ENCODE peak calls at places on chromosomes 16 and 17, in four cellular contexts. N, L, Z and X are unnamed samples.

GRCh38 chr16:76946879-76947278 is 244.1 kb upstream of the MON1B start:
- DNase-seq in Z (peak; percentile 4), L (peak; percentile 16), N (peak; percentile 75), X (no peak)

GRCh38 chr16:16073884-16074781 is 124.7 kb downstream of the ABCC1 start:
- DNase-seq in Z (no peak), L (no peak), N (no peak), X (peak; percentile 90)

GRCh38 chr17:78650093-78650715 is 73.0 kb upstream of the DNAH17 start:
- DNase-seq in N (no peak), Z (no peak), L (no peak), X (no peak)

GRCh38 chr17:80354381-80354780 is 60.6 kb upstream of the ENDOV start:
- DNase-seq in N (no peak), Z (no peak), L (no peak), X (no peak)

GRCh38 chr17:5361426-5361825 is 58.0 kb downstream of the NUP88 start:
- DNase-seq in Z (no peak), N (no peak), L (no peak), X (no peak)

GRCh38 chr17:47957591-47958490 is at the start of gene PRR15L:
- DNase-seq in L (no peak), Z (no peak), N (no peak), X (no peak)

GRCh38 chr17:79970576-79971068 is 65.0 kb downstream of the TBC1D16 start:
- DNase-seq in L (no peak), Z (no peak), N (no peak), X (no peak)

GRCh38 chr17:61756561-61756960 is 106.8 kb downstream of the BRIP1 start:
- DNase-seq in L (no peak), N (no peak), Z (no peak), X (no peak)

GRCh38 chr17:4944163-4944553 is 4.1 kb downstream of the RNF167 start:
- DNase-seq in Z (no peak), L (no peak), N (no peak), X (no peak)

GRCh38 chr16:24273511-24273910 is 17.4 kb downstream of the CACNG3 start:
- DNase-seq in N (peak; percentile 45), Z (no peak), L (no peak), X (no peak)

GRCh38 chr17:70582777-70583176 is 413.4 kb downstream of the KCNJ2 start:
- DNase-seq in Z (no peak), N (no peak), L (no peak), X (no peak)

DNA sequence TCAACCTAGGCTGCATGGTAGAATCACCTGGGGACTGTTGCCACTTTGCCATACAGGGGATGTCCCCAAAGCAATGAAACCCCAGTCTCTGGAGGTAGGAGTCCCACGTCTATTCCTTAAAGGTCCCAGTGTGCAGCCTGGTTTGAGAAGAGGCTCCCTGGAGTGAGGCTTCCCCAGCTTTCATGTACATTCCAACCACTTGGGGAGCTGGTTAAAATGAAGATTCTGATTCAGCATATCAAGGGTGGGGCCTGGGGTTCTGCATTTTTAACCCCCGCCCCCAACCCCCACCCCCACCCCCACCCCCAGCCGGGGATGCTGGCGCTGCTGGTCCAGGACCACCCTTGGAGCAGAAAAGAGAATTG is 241.2 kb downstream of the FOXL1 start:
- DNase-seq in Z (no peak), L (no peak), N (no peak), X (no peak)
- TF ChIP-seq CTCF in Z (no peak), L (no peak), N (no peak), X (peak; percentile 29)

DNA sequence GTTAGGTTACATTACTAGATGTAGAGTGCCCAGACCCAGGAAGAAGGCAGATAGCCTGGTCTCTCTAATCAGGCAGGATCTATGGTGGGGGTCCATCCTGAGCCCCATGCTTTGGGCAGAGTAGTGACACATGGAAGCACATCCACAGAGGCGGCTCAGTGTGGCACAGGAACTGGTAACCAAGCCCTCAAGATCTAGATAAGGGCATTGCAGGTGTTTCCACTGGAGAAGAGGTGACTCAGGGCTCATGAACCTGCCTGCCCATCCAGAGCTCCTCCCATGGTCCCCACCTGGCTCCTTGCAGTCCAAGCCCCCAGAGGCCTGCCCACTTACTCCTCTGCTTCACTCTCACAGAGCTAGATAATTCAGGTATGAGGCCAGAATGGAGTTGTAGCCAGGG is 62.0 kb upstream of the TMEM132E start:
- DNase-seq in Z (no peak), L (no peak), N (no peak), X (no peak)
- TF ChIP-seq CTCF in Z (no peak), L (no peak), N (no peak), X (no peak)

GRCh38 chr16:30659507-30660423 is 1.5 kb downstream of the FBRS start:
- DNase-seq in L (peak; percentile 45), Z (no peak), N (peak; percentile 12), X (no peak)
- TF ChIP-seq CTCF in L (no peak), Z (no peak), N (peak; percentile 6), X (no peak)

DNA sequence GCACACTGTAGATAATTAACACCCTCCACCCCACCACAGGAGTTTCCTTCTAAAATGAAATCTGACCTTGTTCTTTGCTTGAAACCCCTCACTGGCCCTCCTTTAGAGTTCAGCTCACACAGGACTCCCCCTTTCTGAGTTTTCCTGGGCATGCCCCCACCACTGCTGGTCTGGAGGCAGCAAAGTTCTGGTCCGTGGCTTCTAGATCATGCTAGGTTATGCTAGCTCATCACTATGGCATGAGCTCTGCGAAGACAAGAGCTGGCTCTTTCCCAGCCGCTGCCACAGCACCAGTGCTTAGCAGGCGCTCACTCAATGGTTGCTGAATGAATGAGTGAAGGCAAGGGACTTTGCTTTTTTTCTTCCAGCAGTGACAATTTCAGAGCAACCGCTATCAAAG is 80.9 kb upstream of the NOL11 start:
- DNase-seq in N (no peak), Z (peak; percentile 15), L (no peak), X (no peak)
- TF ChIP-seq CTCF in N (no peak), Z (no peak), L (no peak), X (no peak)

GRCh38 chr16:57736419-57737281 is 1.1 kb downstream of the KATNB1 start:
- DNase-seq in N (peak; percentile 59), L (no peak), Z (peak; percentile 65), X (no peak)
- TF ChIP-seq CTCF in N (peak; percentile 42), L (no peak), Z (no peak), X (peak; percentile 27)

DNA sequence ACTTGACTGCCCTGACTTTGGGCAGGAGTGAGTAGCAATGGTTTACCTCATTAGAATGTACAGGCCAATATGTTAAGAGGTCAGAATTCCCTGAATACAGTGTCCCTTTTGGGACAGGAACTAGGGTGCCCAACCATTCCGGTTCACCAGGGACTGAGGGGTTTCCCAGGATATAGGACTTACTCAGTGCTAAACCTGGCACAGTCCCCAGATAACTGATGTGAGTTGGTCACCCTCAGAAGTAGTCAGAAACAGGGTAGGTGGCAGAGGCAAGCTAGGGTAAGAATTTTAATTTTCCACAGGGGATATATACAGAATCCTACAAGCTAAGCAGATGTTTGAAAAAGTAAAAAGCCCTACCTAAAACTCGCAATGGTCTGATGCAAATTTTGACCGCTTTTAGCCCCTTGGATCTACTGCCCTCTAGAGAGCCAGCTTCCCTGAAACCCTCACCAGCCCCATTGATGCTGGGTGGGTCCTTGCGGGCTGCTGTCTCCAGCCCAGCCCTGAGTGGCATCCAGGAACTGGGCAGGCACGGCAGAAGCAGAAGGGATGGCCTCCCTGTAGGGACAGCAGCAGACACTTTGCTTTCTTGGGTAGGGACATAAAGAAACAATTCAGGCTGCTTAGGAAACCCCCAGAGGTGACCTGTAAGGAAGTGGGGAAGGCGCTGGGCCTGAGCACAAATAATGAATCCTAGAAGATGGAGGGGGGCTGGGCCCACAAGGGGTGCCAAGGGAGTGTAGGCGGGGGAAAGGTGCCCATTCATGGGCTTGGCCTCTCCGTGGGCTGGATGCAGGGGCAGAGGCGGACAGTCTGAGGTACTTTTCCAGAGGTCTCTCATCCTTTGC is 434.8 kb downstream of the SLC39A11 start:
- DNase-seq in Z (no peak), N (no peak), L (no peak), X (no peak)
- TF ChIP-seq CTCF in Z (no peak), N (no peak), L (no peak), X (no peak)

GRCh38 chr17:81398170-81398854 is 3.1 kb downstream of the BAHCC1 start:
- DNase-seq in L (no peak), N (no peak), Z (no peak), X (no peak)

GRCh38 chr17:81396722-81397313 is 1.6 kb downstream of the BAHCC1 start:
- DNase-seq in N (no peak), L (no peak), Z (no peak), X (no peak)

GRCh38 chr17:81398855-81399451 is 3.7 kb downstream of the BAHCC1 start:
- DNase-seq in Z (no peak), L (no peak), N (no peak), X (no peak)

GRCh38 chr17:81396278-81396721 is 1.0 kb downstream of the BAHCC1 start:
- DNase-seq in L (no peak), N (no peak), Z (no peak), X (no peak)

GRCh38 chr17:81397314-81398169 is 2.3 kb downstream of the BAHCC1 start:
- DNase-seq in N (no peak), Z (no peak), L (no peak), X (no peak)
- TF ChIP-seq CTCF in N (peak; percentile 32), Z (no peak), L (no peak), X (peak; percentile 26)

DNA sequence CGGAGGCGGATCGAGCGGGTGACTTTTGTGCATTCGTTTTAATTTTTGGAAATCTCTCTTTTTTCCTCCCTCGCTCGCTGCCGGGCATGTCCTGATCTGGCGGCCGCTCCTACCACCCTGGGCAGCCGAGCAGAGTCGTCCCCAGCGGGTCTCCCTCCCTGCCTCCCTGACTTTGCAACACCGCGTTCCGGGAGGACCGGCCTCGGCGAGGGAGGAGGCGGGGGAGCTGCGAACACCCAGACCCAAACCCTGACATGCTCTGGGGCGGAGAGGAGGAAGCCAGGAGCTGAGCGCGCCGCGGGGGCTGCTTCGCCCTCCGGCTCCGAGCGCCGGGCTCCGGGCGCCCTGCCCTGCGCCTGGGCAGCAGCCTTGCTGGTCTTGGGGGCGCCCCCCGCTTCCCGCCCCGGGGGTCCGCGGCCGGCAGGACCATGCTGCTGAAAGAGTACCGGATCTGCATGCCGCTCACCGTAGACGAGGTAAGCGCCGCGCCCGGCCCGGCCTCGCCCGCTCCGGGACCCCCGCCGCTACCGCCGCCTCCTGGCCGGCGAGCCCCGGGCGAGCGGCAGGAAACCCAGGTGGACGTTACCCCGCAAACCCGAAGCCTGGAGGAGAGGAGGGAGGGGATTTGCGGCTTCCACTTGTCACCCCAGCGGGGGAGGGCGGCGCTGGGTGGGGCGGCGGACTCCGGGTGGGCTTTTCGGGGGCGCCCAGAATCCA is 804 bp downstream of the PITPNC1 start:
- DNase-seq in Z (peak; percentile 25), L (peak; percentile 25), N (peak; percentile 48), X (peak; percentile 88)
- TF ChIP-seq CTCF in Z (no peak), L (no peak), N (no peak), X (peak; percentile 32)